ENCODE peak calls at places on chromosomes 16 and 17, in seven cellular contexts. One of them, this sample, is unnamed.

GRCh38 chr16:9900576-9900975 is 281.7 kb downstream of the GRIN2A start:
- DNase-seq in thoracic aorta: no peak
- DNase-seq in cardiac muscle cell: no peak
- DNase-seq in left ventricle myocardium inferior: no peak
- DNase-seq in OCI-LY7: no peak
- DNase-seq in heart right ventricle: no peak
- DNase-seq in IMR-90: no peak
- DNase-seq in this sample: no peak

GRCh38 chr16:3173892-3174617 is 13.9 kb upstream of the OR1F1 start:
- DNase-seq in thoracic aorta: no peak
- DNase-seq in cardiac muscle cell: no peak
- DNase-seq in left ventricle myocardium inferior: no peak
- DNase-seq in OCI-LY7: peak; percentile 81
- DNase-seq in heart right ventricle: no peak
- DNase-seq in IMR-90: no peak
- DNase-seq in this sample: no peak

GRCh38 chr17:45022655-45023339 is 28.6 kb downstream of the DCAKD start:
- DNase-seq in thoracic aorta: no peak
- DNase-seq in cardiac muscle cell: no peak
- DNase-seq in left ventricle myocardium inferior: no peak
- DNase-seq in OCI-LY7: no peak
- DNase-seq in heart right ventricle: no peak
- DNase-seq in IMR-90: no peak
- DNase-seq in this sample: no peak

GRCh38 chr17:37168731-37169353 is 206.9 kb upstream of the C17orf78 start:
- DNase-seq in thoracic aorta: no peak
- DNase-seq in cardiac muscle cell: no peak
- DNase-seq in left ventricle myocardium inferior: no peak
- DNase-seq in OCI-LY7: no peak
- DNase-seq in heart right ventricle: no peak
- DNase-seq in IMR-90: no peak
- DNase-seq in this sample: no peak

GRCh38 chr17:60087882-60088669 is 9.4 kb upstream of the HEATR6 start:
- DNase-seq in thoracic aorta: no peak
- DNase-seq in cardiac muscle cell: peak; percentile 63
- DNase-seq in left ventricle myocardium inferior: no peak
- DNase-seq in OCI-LY7: no peak
- DNase-seq in heart right ventricle: no peak
- DNase-seq in IMR-90: no peak
- DNase-seq in this sample: no peak

GRCh38 chr17:30922235-30922993 is 669 bp downstream of the ADAP2 start:
- DNase-seq in thoracic aorta: no peak
- DNase-seq in cardiac muscle cell: no peak
- DNase-seq in left ventricle myocardium inferior: peak; percentile 17
- DNase-seq in OCI-LY7: no peak
- DNase-seq in heart right ventricle: peak; percentile 23
- DNase-seq in IMR-90: no peak
- DNase-seq in this sample: peak; percentile 51

GRCh38 chr16:84042879-84043485 is 387 bp upstream of the SLC38A8 start:
- DNase-seq in thoracic aorta: no peak
- DNase-seq in cardiac muscle cell: no peak
- DNase-seq in left ventricle myocardium inferior: no peak
- DNase-seq in OCI-LY7: no peak
- DNase-seq in heart right ventricle: no peak
- DNase-seq in IMR-90: no peak
- DNase-seq in this sample: no peak

GRCh38 chr16:23466162-23466885 is 13.3 kb upstream of the COG7 start:
- DNase-seq in thoracic aorta: no peak
- DNase-seq in cardiac muscle cell: peak; percentile 12
- DNase-seq in left ventricle myocardium inferior: no peak
- DNase-seq in OCI-LY7: no peak
- DNase-seq in heart right ventricle: no peak
- DNase-seq in IMR-90: peak; percentile 96
- DNase-seq in this sample: peak; percentile 85

GRCh38 chr17:68294196-68294555 is 2.9 kb downstream of the ARSG start:
- DNase-seq in thoracic aorta: no peak
- DNase-seq in cardiac muscle cell: no peak
- DNase-seq in left ventricle myocardium inferior: no peak
- DNase-seq in OCI-LY7: no peak
- DNase-seq in heart right ventricle: no peak
- DNase-seq in IMR-90: no peak
- DNase-seq in this sample: no peak

GRCh38 chr17:5535436-5535835 is 48.9 kb downstream of the NLRP1 start:
- DNase-seq in thoracic aorta: no peak
- DNase-seq in cardiac muscle cell: no peak
- DNase-seq in left ventricle myocardium inferior: no peak
- DNase-seq in OCI-LY7: no peak
- DNase-seq in heart right ventricle: no peak
- DNase-seq in IMR-90: no peak
- DNase-seq in this sample: no peak

GRCh38 chr16:68885321-68885720 is 42.0 kb downstream of the TANGO6 start:
- DNase-seq in thoracic aorta: no peak
- DNase-seq in cardiac muscle cell: no peak
- DNase-seq in left ventricle myocardium inferior: no peak
- DNase-seq in OCI-LY7: no peak
- DNase-seq in heart right ventricle: no peak
- DNase-seq in IMR-90: no peak
- DNase-seq in this sample: no peak

GRCh38 chr16:88406096-88407041 is 23.6 kb downstream of the ZNF469 start:
- DNase-seq in thoracic aorta: no peak
- DNase-seq in cardiac muscle cell: no peak
- DNase-seq in left ventricle myocardium inferior: no peak
- DNase-seq in OCI-LY7: no peak
- DNase-seq in heart right ventricle: no peak
- DNase-seq in IMR-90: no peak
- DNase-seq in this sample: no peak

GRCh38 chr17:57739402-57740224 is 5.5 kb downstream of the CCDC182 start:
- DNase-seq in thoracic aorta: no peak
- DNase-seq in cardiac muscle cell: peak; percentile 21
- DNase-seq in left ventricle myocardium inferior: no peak
- DNase-seq in OCI-LY7: peak; percentile 69
- DNase-seq in heart right ventricle: no peak
- DNase-seq in IMR-90: no peak
- DNase-seq in this sample: no peak
- TF ChIP-seq CTCF in thoracic aorta: no peak
- TF ChIP-seq CTCF in cardiac muscle cell: peak; percentile 28
- TF ChIP-seq CTCF in left ventricle myocardium inferior: peak; percentile 53
- TF ChIP-seq CTCF in OCI-LY7: peak; percentile 83
- TF ChIP-seq CTCF in heart right ventricle: peak; percentile 33
- TF ChIP-seq CTCF in IMR-90: peak; percentile 21
- TF ChIP-seq CTCF in this sample: peak; percentile 24

GRCh38 chr16:11824362-11824761 is 27.0 kb downstream of the RSL1D1 start:
- DNase-seq in thoracic aorta: no peak
- DNase-seq in cardiac muscle cell: peak; percentile 20
- DNase-seq in left ventricle myocardium inferior: peak; percentile 38
- DNase-seq in OCI-LY7: no peak
- DNase-seq in heart right ventricle: peak; percentile 37
- DNase-seq in IMR-90: no peak
- DNase-seq in this sample: peak; percentile 42
- H3K4me1 ChIP-seq in thoracic aorta: peaks cover 9% of the 10 kb centered on the region
- H3K4me1 ChIP-seq in cardiac muscle cell: no peaks in the 10 kb centered on the region
- H3K4me1 ChIP-seq in left ventricle myocardium inferior: peaks cover 12% of the 10 kb centered on the region
- H3K4me1 ChIP-seq in OCI-LY7: no peaks in the 10 kb centered on the region
- H3K4me1 ChIP-seq in heart right ventricle: peaks cover 12% of the 10 kb centered on the region
- H3K4me1 ChIP-seq in IMR-90: no peaks in the 10 kb centered on the region
- H3K4me1 ChIP-seq in this sample: peaks cover 10% of the 10 kb centered on the region

GRCh38 chr16:17176199-17176598 is 294.6 kb downstream of the XYLT1 start:
- DNase-seq in thoracic aorta: no peak
- DNase-seq in cardiac muscle cell: no peak
- DNase-seq in left ventricle myocardium inferior: no peak
- DNase-seq in OCI-LY7: no peak
- DNase-seq in heart right ventricle: no peak
- DNase-seq in IMR-90: no peak
- DNase-seq in this sample: no peak

GRCh38 chr16:17173134-17173729 is 297.5 kb downstream of the XYLT1 start:
- DNase-seq in thoracic aorta: no peak
- DNase-seq in cardiac muscle cell: peak; percentile 37
- DNase-seq in left ventricle myocardium inferior: peak; percentile 24
- DNase-seq in OCI-LY7: peak; percentile 8
- DNase-seq in heart right ventricle: no peak
- DNase-seq in IMR-90: peak; percentile 63
- DNase-seq in this sample: no peak

GRCh38 chr16:17177242-17177967 is 293.4 kb downstream of the XYLT1 start:
- DNase-seq in thoracic aorta: no peak
- DNase-seq in cardiac muscle cell: no peak
- DNase-seq in left ventricle myocardium inferior: no peak
- DNase-seq in OCI-LY7: no peak
- DNase-seq in heart right ventricle: no peak
- DNase-seq in IMR-90: peak; percentile 68
- DNase-seq in this sample: no peak

DNA sequence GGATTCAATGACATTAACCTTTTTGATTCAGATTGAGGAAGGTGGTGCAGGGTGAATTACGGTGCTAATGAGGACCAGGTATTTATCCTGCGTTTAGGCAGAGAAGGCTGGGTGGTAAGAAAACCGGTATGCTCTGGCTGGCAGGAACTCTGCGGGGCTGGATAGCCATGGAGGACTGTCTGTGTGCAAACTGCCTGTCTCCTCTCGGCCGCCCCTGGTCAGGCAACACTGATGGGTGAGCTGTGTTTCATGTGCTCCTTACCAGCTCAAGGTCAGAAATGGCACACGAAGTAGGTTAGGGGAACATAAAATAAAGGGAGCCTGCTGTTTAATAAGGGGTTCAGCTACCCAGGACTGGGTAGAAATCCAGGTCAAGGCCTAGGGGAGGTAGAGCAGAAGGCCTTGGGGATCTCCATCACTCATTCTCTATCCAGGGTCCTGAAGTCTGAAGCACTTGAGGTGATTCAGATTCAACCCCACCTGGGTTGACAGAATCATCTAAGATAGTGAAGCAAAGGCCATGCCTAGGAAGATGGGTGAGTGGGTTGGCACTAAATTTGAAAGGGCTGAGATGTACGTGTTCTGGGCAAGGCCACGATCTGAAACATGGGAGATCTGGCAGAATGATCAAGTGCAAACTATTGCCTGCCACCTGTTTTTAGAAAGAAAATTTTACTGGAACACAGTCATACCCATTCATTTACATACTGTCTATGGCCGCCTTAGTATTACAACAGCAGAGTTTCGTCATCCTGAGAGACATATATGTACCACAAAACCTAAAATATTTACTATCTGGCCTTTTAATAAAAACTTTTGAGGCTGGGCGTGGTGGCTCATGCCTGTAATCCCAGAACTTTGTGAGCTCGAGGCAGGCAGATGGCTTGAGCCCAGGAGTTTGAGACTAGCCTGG is 292.5 kb downstream of the XYLT1 start:
- DNase-seq in thoracic aorta: no peak
- DNase-seq in cardiac muscle cell: no peak
- DNase-seq in left ventricle myocardium inferior: no peak
- DNase-seq in OCI-LY7: no peak
- DNase-seq in heart right ventricle: no peak
- DNase-seq in IMR-90: peak; percentile 24
- DNase-seq in this sample: no peak
- H3K36me3 ChIP-seq in thoracic aorta: no peaks in the 10 kb centered on the region
- H3K36me3 ChIP-seq in cardiac muscle cell: no peaks in the 10 kb centered on the region
- H3K36me3 ChIP-seq in left ventricle myocardium inferior: no peaks in the 10 kb centered on the region
- H3K36me3 ChIP-seq in OCI-LY7: peaks cover 21% of the 10 kb centered on the region
- H3K36me3 ChIP-seq in heart right ventricle: no peaks in the 10 kb centered on the region
- H3K36me3 ChIP-seq in IMR-90: peaks cover 2% of the 10 kb centered on the region
- H3K36me3 ChIP-seq in this sample: no peaks in the 10 kb centered on the region

DNA sequence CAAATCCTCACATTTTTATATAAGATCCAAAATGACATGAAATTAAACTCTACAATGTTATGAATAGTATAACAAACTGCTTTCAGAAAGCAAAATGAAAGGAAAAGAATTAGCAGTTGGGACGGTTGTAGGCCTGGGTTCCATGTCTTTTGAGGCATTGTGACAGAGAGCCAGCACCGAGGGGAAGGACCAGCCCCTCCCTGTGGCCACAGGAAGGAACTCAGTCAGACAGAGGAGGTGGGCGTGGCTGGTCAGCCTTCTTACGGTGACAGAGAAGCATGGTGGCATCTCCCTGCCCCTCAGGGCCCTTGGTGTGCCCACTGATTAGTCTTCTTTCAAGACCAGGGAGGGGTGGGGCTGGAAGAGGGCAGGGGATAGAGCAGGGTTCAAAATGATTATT is 5.7 kb downstream of the ZNF319 start:
- DNase-seq in thoracic aorta: no peak
- DNase-seq in cardiac muscle cell: peak; percentile 54
- DNase-seq in left ventricle myocardium inferior: peak; percentile 47
- DNase-seq in OCI-LY7: peak; percentile 45
- DNase-seq in heart right ventricle: peak; percentile 52
- DNase-seq in IMR-90: peak; percentile 25
- DNase-seq in this sample: peak; percentile 54
- TF ChIP-seq CTCF in thoracic aorta: no peak
- TF ChIP-seq CTCF in cardiac muscle cell: peak; percentile 42
- TF ChIP-seq CTCF in left ventricle myocardium inferior: peak; percentile 50
- TF ChIP-seq CTCF in OCI-LY7: peak; percentile 55
- TF ChIP-seq CTCF in heart right ventricle: peak; percentile 32
- TF ChIP-seq CTCF in IMR-90: peak; percentile 45
- TF ChIP-seq CTCF in this sample: peak; percentile 23

DNA sequence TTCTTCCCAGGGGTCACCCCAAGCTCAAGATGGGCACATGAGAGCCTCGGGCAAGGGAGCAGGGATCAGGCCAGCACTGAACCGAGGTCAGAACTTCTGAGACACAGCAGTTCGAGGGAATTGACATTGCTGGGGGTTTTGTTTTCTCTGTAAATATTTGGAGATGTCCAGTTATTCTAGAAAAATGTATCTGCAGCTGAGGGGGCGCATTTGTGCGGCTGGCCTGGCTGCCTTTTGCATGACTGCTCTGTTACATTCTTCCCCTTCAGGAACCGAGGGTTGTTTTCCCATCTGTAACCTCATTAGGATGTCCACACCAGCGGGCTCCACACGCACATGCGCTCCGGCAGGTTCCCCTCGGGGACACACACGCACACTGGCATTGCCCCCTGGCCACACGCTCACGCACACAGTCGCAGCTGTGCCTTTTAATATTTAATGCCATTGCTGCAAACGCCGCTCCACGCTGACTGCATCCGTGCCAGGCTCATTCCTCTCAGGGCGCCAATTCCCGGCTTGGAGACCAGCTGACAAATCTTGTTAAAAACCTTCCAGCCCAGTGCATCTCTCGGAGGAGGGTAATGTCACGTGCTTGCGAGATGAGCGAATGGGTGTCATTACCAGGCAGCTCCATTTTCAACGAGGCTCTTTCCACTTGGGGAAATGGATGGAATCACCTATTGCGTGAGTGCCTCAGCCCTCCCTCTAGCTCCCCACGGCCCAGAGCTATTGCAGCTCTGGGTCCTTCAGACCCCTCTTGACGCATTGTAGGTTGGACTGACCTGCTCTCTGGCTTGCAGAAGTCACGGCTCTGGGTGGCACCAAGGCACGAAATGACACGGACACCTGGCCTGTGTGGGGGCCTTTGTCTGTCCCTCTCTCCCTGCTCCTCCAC is 13.2 kb downstream of the CCR7 start:
- DNase-seq in thoracic aorta: no peak
- DNase-seq in cardiac muscle cell: peak; percentile 86
- DNase-seq in left ventricle myocardium inferior: no peak
- DNase-seq in OCI-LY7: no peak
- DNase-seq in heart right ventricle: no peak
- DNase-seq in IMR-90: peak; percentile 99
- DNase-seq in this sample: peak; percentile 62
- H3K4me1 ChIP-seq in thoracic aorta: peaks cover 9% of the 10 kb centered on the region
- H3K4me1 ChIP-seq in cardiac muscle cell: peaks cover 32% of the 10 kb centered on the region
- H3K4me1 ChIP-seq in left ventricle myocardium inferior: peaks cover 87% of the 10 kb centered on the region
- H3K4me1 ChIP-seq in OCI-LY7: peaks cover 40% of the 10 kb centered on the region
- H3K4me1 ChIP-seq in heart right ventricle: peaks cover 87% of the 10 kb centered on the region
- H3K4me1 ChIP-seq in IMR-90: peaks cover 60% of the 10 kb centered on the region
- H3K4me1 ChIP-seq in this sample: peaks cover 46% of the 10 kb centered on the region